ENCODE peak calls at places on chromosomes 1 and 21, in five cellular contexts. K is choroid plexus epithelial cell, N is foreskin fibroblast, S is mammary epithelial cell, X is HFF-Myc. Z is an unnamed sample.
A peak's percentile ranks its signal among the peaks of the same experiment; 100 is the strongest.

GRCh38 chr1:174448964-174449363 is 1.2 kb downstream of the GPR52 start:
- DNase-seq in K (peak; percentile 7), N (no peak), S (no peak), X (no peak), Z (no peak)

GRCh38 chr1:187264995-187265602 is 436.4 kb downstream of the PLA2G4A start:
- DNase-seq in K (peak; percentile 79), N (peak; percentile 71), S (peak; percentile 46), X (no peak), Z (no peak)

GRCh38 chr1:181205901-181206300 is 117.4 kb downstream of the IER5 start:
- DNase-seq in K (no peak), N (no peak), S (no peak), X (no peak), Z (no peak)

GRCh38 chr1:15410223-15410883 is 665 bp downstream of the EFHD2 start:
- DNase-seq in K (no peak), N (peak; percentile 32), S (no peak), X (no peak), Z (no peak)

GRCh38 chr1:25694167-25694566 is 77.6 kb downstream of the MAN1C1 start:
- DNase-seq in K (peak; percentile 75), N (peak; percentile 82), S (no peak), X (no peak), Z (no peak)

GRCh38 chr1:89955806-89956205 is 39.1 kb upstream of the ZNF326 start:
- DNase-seq in K (no peak), N (no peak), S (no peak), X (no peak), Z (no peak)

GRCh38 chr1:109669246-109669948 is 1.5 kb downstream of the GSTM2 start:
- DNase-seq in K (no peak), N (no peak), S (no peak), X (no peak), Z (no peak)

GRCh38 chr1:57576750-57577149 is 152.9 kb upstream of the DAB1 start:
- DNase-seq in K (no peak), N (no peak), S (no peak), X (no peak), Z (no peak)

GRCh38 chr1:37482796-37483744 is 8.7 kb downstream of the ZC3H12A start:
- DNase-seq in K (no peak), N (no peak), S (no peak), X (no peak), Z (no peak)

GRCh38 chr1:29197993-29198392 is 16.3 kb upstream of the SRSF4 start:
- DNase-seq in K (no peak), N (no peak), S (no peak), X (no peak), Z (no peak)

GRCh38 chr1:29202053-29202452 is 20.4 kb upstream of the SRSF4 start:
- DNase-seq in K (no peak), N (peak; percentile 26), S (no peak), X (no peak), Z (no peak)

GRCh38 chr1:29200905-29201594 is 19.4 kb upstream of the SRSF4 start:
- DNase-seq in K (no peak), N (peak; percentile 58), S (no peak), X (no peak), Z (no peak)

GRCh38 chr1:29201595-29202051 is 19.9 kb upstream of the SRSF4 start:
- DNase-seq in K (no peak), N (peak; percentile 34), S (no peak), X (no peak), Z (no peak)

GRCh38 chr1:29202584-29203340 is 21.1 kb upstream of the SRSF4 start:
- DNase-seq in K (peak; percentile 99), N (peak; percentile 98), S (peak; percentile 94), X (peak; percentile 98), Z (peak; percentile 97)
- TF ChIP-seq CTCF in K (peak; percentile 99), N (peak; percentile 97), S (peak; percentile 97), X (peak; percentile 99), Z (peak; percentile 97)

DNA sequence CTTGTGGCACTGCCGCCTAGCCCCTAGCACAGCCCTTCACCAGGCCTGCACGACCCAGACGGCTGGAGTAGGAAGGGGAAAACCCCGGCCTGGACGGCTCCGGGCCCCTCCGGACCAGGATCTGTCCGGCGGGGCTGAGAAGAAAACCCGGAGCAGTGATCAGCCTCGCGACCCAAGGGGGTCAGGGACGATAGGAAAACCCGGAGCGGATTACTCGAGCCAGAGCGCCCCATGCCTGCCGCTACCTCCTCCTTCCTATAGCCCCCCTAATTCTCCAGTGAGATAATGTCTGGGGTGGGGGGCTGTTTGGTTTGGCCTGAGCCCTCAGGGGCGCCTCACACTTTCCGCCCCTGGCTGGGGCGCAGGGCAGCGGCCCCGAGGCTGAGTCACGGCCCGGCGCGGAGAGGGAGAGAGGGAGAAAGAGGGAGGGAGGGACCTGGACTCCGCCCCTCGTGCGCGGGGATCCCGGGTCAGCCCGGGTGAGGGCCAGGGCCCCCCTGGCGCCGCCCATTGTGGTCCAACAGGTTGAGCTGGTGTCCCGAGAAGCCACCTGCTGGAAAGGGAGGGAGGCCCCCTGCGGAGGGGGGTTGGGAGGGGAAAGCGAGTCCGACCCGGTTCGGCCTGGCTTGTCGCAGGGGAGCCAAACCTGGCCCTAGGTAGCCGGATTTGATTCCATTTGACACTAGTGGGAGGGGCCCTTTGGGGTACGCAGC is 1.7 kb upstream of the ZBTB7B start:
- DNase-seq in K (peak; percentile 88), N (peak; percentile 94), S (peak; percentile 91), X (peak; percentile 53), Z (peak; percentile 91)
- TF ChIP-seq CTCF in K (no peak), N (no peak), S (peak; percentile 9), X (no peak), Z (no peak)

DNA sequence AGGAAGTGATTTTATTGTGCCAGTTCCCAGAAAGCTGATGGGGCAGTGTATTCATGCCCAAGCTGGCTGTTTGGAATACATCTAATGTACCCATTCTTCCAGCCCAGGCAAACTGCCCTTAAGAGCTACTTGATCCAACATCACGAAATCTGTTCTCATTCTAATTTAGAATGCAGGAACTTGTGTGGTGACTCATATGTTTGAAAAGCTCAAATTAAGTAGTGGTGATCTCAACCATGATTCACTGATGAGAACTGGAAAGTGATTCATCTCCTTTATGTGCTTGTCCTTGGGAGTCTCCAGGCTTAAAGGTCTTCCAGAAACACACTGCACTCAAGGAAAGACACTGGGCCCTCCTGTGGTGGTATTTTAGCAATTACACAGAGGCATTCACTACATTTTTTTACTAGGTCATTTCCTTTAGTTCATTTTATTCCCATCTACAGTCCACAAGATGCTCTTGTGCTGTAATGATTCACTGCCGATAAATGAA is 65.4 kb downstream of the RPE65 start:
- DNase-seq in K (peak; percentile 99), N (peak; percentile 98), S (peak; percentile 98), X (peak; percentile 98), Z (no peak)
- TF ChIP-seq CTCF in K (peak; percentile 56), N (peak; percentile 41), S (peak; percentile 47), X (peak; percentile 36), Z (peak; percentile 47)

GRCh38 chr1:59664167-59664566 is 150.6 kb upstream of the HOOK1 start:
- DNase-seq in K (no peak), N (no peak), S (no peak), X (no peak), Z (no peak)

GRCh38 chr1:59669752-59670312 is 144.9 kb upstream of the HOOK1 start:
- DNase-seq in K (peak; percentile 91), N (peak; percentile 90), S (peak; percentile 34), X (no peak), Z (no peak)

GRCh38 chr1:59670662-59671061 is 144.1 kb upstream of the HOOK1 start:
- DNase-seq in K (no peak), N (no peak), S (no peak), X (no peak), Z (no peak)

GRCh38 chr1:59666106-59666505 is 148.6 kb upstream of the HOOK1 start:
- DNase-seq in K (peak; percentile 40), N (peak; percentile 39), S (no peak), X (no peak), Z (no peak)

DNA sequence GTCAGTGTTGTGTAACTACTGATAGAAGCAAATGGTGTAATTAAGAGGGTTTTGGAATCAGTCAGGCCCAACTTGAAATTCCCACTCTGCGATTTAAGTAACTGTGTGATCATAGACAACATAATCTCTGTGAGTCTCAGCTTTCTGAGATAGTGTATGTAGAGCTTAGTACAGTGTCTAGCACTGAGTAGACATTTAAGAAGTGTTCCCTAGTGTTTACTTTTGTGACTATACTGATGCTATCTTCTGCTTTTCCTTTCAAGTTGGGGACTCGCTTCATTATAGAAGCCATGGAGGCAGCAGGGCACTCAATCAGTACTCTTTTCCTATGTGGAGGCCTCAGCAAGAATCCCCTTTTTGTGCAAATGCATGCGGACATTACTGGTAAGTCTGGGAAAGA is 147.7 kb upstream of the HOOK1 start:
- DNase-seq in K (no peak), N (no peak), S (no peak), X (no peak), Z (no peak)
- TF ChIP-seq CTCF in K (no peak), N (no peak), S (no peak), X (no peak), Z (no peak)

DNA sequence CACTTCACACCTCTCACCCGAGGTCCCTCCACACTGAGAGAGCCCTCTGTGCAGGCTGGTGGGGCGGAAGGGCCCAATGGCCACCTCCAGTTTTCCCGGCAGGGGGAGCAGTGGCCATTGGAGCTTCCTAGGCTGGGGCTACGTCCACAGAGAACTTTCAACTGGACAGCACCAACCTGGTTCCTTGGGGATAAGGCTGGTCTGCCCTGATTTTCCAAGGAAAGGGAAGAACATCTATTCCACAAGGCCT is 20.3 kb upstream of the LAPTM5 start:
- DNase-seq in K (no peak), N (no peak), S (no peak), X (no peak), Z (no peak)
- TF ChIP-seq CTCF in K (peak; percentile 39), N (peak; percentile 28), S (peak; percentile 39), X (peak; percentile 37), Z (peak; percentile 26)

DNA sequence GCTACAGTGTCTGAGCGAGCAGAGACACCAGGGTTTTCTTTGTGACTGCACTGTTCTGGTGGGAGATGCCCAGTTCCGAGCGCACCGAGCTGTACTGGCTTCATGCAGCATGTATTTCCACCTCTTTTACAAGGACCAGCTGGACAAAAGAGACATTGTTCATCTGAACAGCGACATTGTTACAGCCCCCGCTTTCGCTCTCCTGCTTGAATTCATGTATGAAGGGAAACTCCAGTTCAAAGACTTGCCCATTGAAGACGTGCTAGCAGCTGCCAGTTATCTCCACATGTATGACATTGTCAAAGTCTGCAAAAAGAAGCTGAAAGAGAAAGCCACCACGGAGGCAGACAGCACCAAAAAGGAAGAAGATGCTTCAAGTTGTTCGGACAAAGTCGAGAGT is 2.7 kb downstream of the ZBTB18 start:
- DNase-seq in K (no peak), N (no peak), S (no peak), X (no peak), Z (no peak)
- TF ChIP-seq CTCF in K (no peak), N (no peak), S (no peak), X (no peak), Z (no peak)

GRCh38 chr1:150487763-150488115 is 520 bp downstream of the TARS2 start:
- DNase-seq in K (no peak), N (no peak), S (no peak), X (no peak), Z (no peak)

GRCh38 chr1:150484431-150484830 is 2.8 kb upstream of the TARS2 start:
- DNase-seq in K (no peak), N (peak; percentile 58), S (peak; percentile 80), X (no peak), Z (no peak)

GRCh38 chr1:150486966-150487762 is at the start of gene TARS2:
- DNase-seq in K (peak; percentile 99), N (peak; percentile 99), S (peak; percentile 97), X (peak; percentile 98), Z (peak; percentile 98)

GRCh38 chr1:150479927-150480352 is 7.3 kb upstream of the TARS2 start:
- DNase-seq in K (no peak), N (no peak), S (no peak), X (no peak), Z (no peak)

GRCh38 chr1:150484861-150485260 is 2.4 kb upstream of the TARS2 start:
- DNase-seq in K (peak; percentile 68), N (peak; percentile 62), S (peak; percentile 53), X (no peak), Z (no peak)
- TF ChIP-seq CTCF in K (peak; percentile 59), N (peak; percentile 40), S (peak; percentile 51), X (peak; percentile 21), Z (peak; percentile 20)

GRCh38 chr21:39317134-39318090 is 4.0 kb upstream of the BRWD1 start:
- DNase-seq in K (no peak), N (no peak), S (no peak), X (no peak), Z (no peak)
- TF ChIP-seq CTCF in K (no peak), N (no peak), S (no peak), X (no peak), Z (no peak)